ENCODE peak calls at places on chromosome 5, in ten cellular contexts. R, E, D, G, J, P, I, V, L and M are unnamed samples.

GRCh38 chr5:99076600-99077253 is 147.9 kb upstream of the CHD1 start:
- DNase-seq in L (no peak), V (no peak), D (no peak), R (no peak), I (no peak), G (no peak), E (no peak), P (no peak), J (no peak), M (no peak)

GRCh38 chr5:97297063-97297715 is 114.1 kb upstream of the RIOK2 start:
- DNase-seq in I (no peak), G (peak; percentile 60), L (no peak), E (no peak), D (no peak), V (peak; percentile 40), J (no peak), R (no peak), P (no peak), M (no peak)

GRCh38 chr5:179313849-179314521 is 31.3 kb downstream of the ADAMTS2 start:
- DNase-seq in G (no peak), D (peak; percentile 78), P (peak; percentile 57), V (peak; percentile 96), J (peak; percentile 74), R (peak; percentile 85), L (no peak), I (peak; percentile 70), E (no peak), M (no peak)

GRCh38 chr5:6710078-6710477 is 3.2 kb upstream of the TENT4A start:
- DNase-seq in D (no peak), R (no peak), E (no peak), P (no peak), I (no peak), V (no peak), G (no peak), L (peak; percentile 83), J (no peak), M (peak; percentile 45)

GRCh38 chr5:173326501-173326960 is 1.7 kb downstream of the STC2 start:
- DNase-seq in R (no peak), E (no peak), D (no peak), V (peak; percentile 83), P (no peak), L (no peak), J (no peak), I (no peak), G (no peak), M (no peak)

GRCh38 chr5:72539038-72539437 is 31.8 kb upstream of the ZNF366 start:
- DNase-seq in R (no peak), V (no peak), G (no peak), I (no peak), E (no peak), P (no peak), L (no peak), J (no peak), D (no peak), M (no peak)

GRCh38 chr5:45376463-45376862 is 319.7 kb downstream of the HCN1 start:
- DNase-seq in E (no peak), R (no peak), L (no peak), I (no peak), P (no peak), V (peak; percentile 8), D (no peak), G (no peak), J (no peak), M (no peak)

GRCh38 chr5:180391276-180391675 is 38.1 kb upstream of the GFPT2 start:
- DNase-seq in P (no peak), E (no peak), R (no peak), J (peak; percentile 32), I (no peak), D (no peak), L (no peak), V (no peak), G (no peak), M (no peak)

GRCh38 chr5:2357309-2357708 is 394.2 kb downstream of the IRX2 start:
- DNase-seq in G (no peak), L (no peak), D (no peak), P (peak; percentile 53), I (no peak), V (no peak), J (no peak), R (no peak), E (no peak), M (peak; percentile 70)

DNA sequence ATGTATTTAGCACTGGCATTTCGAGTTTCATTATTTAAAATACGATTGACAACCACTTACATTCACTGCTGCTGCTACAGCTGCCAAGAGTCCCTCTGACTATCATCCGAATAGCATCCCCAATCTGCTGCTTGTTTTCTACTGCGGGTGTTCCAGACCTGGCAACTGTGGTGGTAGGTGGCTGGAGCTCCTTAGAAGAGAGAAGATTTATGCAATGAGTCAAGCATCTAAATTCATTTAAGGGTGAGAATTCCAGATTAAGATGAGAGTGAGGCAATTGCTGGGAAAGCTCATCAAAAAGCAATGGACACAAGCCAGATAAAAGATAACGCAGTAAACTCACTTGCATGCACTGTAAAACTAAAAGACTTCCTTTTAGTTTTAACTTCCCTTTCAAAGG is 3.9 kb downstream of the PLK2 start:
- DNase-seq in I (no peak), G (no peak), R (no peak), D (no peak), E (no peak), L (no peak), J (no peak), V (no peak), P (no peak), M (no peak)
- H3K4me3 ChIP-seq in I (peak overlapping the region; percentile 94), G (no peak overlapping the region), R (peak overlapping the region; percentile 90), D (peak overlapping the region; percentile 84), E (no peak overlapping the region), L (peak overlapping the region; percentile 88), J (peak overlapping the region; percentile 80), V (no peak overlapping the region), P (peak overlapping the region; percentile 26), M (peak overlapping the region; percentile 71)

GRCh38 chr5:51387854-51388320 is 4.6 kb downstream of the ISL1 start:
- DNase-seq in D (no peak), J (no peak), V (no peak), E (no peak), I (no peak), G (no peak), P (no peak), L (no peak), R (no peak), M (no peak)

GRCh38 chr5:51388488-51389325 is 5.5 kb downstream of the ISL1 start:
- DNase-seq in P (no peak), J (no peak), R (no peak), D (no peak), G (no peak), V (no peak), L (no peak), E (no peak), I (no peak), M (no peak)

GRCh38 chr5:51391175-51391574 is 7.9 kb downstream of the ISL1 start:
- DNase-seq in G (no peak), E (no peak), D (no peak), I (no peak), V (no peak), L (no peak), R (no peak), P (no peak), J (no peak), M (no peak)

GRCh38 chr5:51389582-51390463 is 6.6 kb downstream of the ISL1 start:
- DNase-seq in L (no peak), I (no peak), D (no peak), V (no peak), E (no peak), P (no peak), G (no peak), R (no peak), J (no peak), M (no peak)

GRCh38 chr5:51389326-51389581 is 6.0 kb downstream of the ISL1 start:
- DNase-seq in G (no peak), E (no peak), L (no peak), I (no peak), J (no peak), R (no peak), D (no peak), V (no peak), P (no peak), M (no peak)
- H3K4me3 ChIP-seq in G (no peak overlapping the region), E (no peak overlapping the region), L (no peak overlapping the region), I (peak overlapping the region; percentile 39), J (no peak overlapping the region), R (peak overlapping the region; percentile 51), D (no peak overlapping the region), V (no peak overlapping the region), P (no peak overlapping the region), M (peak overlapping the region; percentile 47)

DNA sequence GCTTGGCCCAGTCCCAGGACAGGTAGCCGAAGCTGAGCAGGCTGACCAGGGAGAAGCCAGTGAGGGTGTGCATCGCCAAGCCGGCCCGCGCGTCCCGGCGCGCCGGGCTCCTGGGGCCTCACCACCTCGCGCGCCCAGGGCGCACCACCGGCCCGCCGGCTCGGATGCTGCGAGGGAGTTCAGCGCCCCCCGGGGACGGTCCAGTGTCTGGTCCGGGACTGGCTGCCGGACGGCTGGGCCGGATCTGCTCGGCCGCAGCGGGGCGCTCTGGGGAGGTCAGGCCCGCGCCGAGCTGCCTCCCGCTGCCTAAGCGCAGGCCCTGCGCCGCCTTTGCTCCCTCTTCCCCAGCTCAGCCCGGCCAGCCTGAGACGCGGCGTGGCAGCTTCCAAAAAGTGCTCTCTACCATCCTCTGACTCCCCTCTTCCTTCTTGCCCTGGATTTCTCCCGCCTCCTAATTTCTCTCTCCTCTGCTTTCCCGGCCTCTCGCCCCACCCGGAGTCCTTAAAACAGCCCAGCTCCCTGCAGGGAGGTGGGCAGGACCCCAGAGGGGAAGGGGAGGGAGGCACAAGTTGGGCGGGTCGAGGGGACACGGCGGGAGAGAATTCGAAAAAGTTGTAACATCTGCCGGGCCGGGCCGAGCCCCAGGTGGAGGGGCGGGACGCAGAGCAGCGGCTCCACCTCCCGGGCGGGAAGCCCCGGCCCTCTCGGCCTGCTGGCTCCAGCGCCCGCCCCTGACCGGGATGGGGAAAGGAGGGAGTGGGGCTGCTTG is at the start of gene ARSI:
- DNase-seq in P (no peak), L (no peak), J (no peak), V (peak; percentile 68), E (no peak), G (no peak), I (no peak), D (peak; percentile 59), R (peak; percentile 34), M (no peak)
- H3K4me3 ChIP-seq in P (no peak within 1 kb of the TSS), L (peak within 1 kb of the TSS; percentile 53), J (peak within 1 kb of the TSS; percentile 45), V (peak within 1 kb of the TSS; percentile 38), E (no peak within 1 kb of the TSS), G (no peak within 1 kb of the TSS), I (peak within 1 kb of the TSS; percentile 44), D (peak within 1 kb of the TSS; percentile 42), R (peak within 1 kb of the TSS; percentile 58), M (peak within 1 kb of the TSS; percentile 49)

DNA sequence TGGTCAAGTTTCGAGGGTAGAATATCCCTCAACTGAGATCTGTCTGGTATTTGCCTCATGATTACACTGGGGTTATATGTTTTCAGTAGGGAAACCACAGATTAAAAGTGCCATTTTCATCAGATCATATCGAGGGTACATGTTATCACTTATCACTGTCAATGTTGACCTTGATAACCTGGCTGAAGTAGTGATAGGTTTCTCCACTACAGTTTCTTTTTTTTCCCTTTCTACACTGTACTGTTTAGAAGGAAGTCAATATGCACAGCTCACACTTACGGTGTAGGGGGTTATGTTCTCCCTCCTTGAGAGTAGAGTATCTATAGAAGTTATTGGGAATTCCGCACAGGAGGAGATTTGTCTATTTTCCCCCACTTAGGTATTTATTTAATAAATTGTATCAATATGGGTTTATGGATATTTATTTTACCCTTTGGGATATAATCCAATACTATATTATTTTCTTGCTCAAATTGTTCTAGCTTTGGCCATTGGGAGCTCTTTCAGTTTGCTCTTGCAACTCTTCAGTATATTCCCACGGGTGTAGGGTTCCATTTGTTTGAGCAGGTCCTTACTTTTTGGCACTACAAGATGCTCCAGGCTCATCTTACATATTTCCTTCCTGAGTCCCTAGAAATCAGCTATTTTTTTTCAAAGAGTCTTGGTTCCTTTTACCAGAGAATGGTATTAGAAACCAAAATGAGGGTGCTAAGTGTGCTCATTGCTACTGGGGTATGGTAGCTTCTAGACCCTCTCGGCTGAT is 444.5 kb downstream of the RAB3C start:
- DNase-seq in R (no peak), P (no peak), L (no peak), V (peak; percentile 40), E (no peak), J (no peak), D (no peak), G (no peak), I (no peak), M (no peak)
- H3K4me3 ChIP-seq in R (no peak overlapping the region), P (no peak overlapping the region), L (no peak overlapping the region), V (no peak overlapping the region), E (no peak overlapping the region), J (no peak overlapping the region), D (no peak overlapping the region), G (no peak overlapping the region), I (no peak overlapping the region), M (no peak overlapping the region)